ENCODE peak calls at places on chromosomes 6 and 20, in ten cellular contexts. K is ELF-1; S is heart right ventricle; R is COR-L47; A is stimulated activated CD8-positive, alpha-beta memory T cell treated with anti-CD3 and anti-CD28 coated beads, Interleukin-4, amount 100 ng/mL, for 24 hours; D is immature natural killer cell; F is Kasumi-1; N is MCF 10A; M is putamen; I is tibial artery. J is an unnamed sample.

GRCh38 chr6:93580441-93580840 is 161.1 kb upstream of the EPHA7 start:
- DNase-seq in K (no peak), S (no peak), R (no peak), A (no peak), D (no peak), F (no peak), N (no peak), M (no peak), I (no peak), J (no peak)

GRCh38 chr6:24524801-24525200 is 30.0 kb downstream of the ALDH5A1 start:
- DNase-seq in K (peak; percentile 29), S (no peak), R (peak; percentile 48), A (no peak), D (no peak), F (peak; percentile 29), N (peak; percentile 64), M (peak; percentile 35), I (no peak), J (peak; percentile 48)

GRCh38 chr20:53826597-53827291 is 233.1 kb upstream of the ZNF217 start:
- DNase-seq in K (no peak), S (no peak), R (no peak), A (no peak), D (no peak), F (no peak), N (no peak), M (no peak), I (no peak), J (peak; percentile 78)

GRCh38 chr6:120965814-120966213 is 368.5 kb downstream of the TBC1D32 start:
- DNase-seq in K (no peak), S (no peak), R (no peak), A (no peak), D (no peak), F (no peak), N (peak; percentile 27), M (no peak), I (no peak), J (no peak)

GRCh38 chr20:25270829-25271251 is 23.0 kb downstream of the PYGB start:
- DNase-seq in K (no peak), S (peak; percentile 3), R (peak; percentile 76), A (no peak), D (no peak), F (no peak), N (no peak), M (no peak), I (peak; percentile 18), J (no peak)

GRCh38 chr20:48791014-48791413 is 36.8 kb downstream of the PREX1 start:
- DNase-seq in K (no peak), S (no peak), R (peak; percentile 85), A (no peak), D (no peak), F (no peak), N (peak; percentile 17), M (no peak), I (no peak), J (peak; percentile 50)

GRCh38 chr20:33312583-33312982 is 29.6 kb downstream of the BPIFB1 start:
- DNase-seq in K (no peak), S (no peak), R (no peak), A (no peak), D (no peak), F (no peak), N (no peak), M (no peak), I (no peak), J (no peak)

GRCh38 chr6:134948708-134949107 is 1.2 kb downstream of the ALDH8A1 start:
- DNase-seq in K (no peak), S (no peak), R (no peak), A (no peak), D (no peak), F (no peak), N (no peak), M (no peak), I (no peak), J (no peak)

GRCh38 chr6:35391240-35391968 is 49.0 kb downstream of the PPARD start:
- DNase-seq in K (no peak), S (no peak), R (no peak), A (no peak), D (peak; percentile 14), F (no peak), N (peak; percentile 79), M (no peak), I (no peak), J (no peak)

GRCh38 chr6:131784561-131784960 is 23.3 kb upstream of the ENPP1 start:
- DNase-seq in K (no peak), S (no peak), R (no peak), A (no peak), D (no peak), F (no peak), N (no peak), M (no peak), I (no peak), J (no peak)

GRCh38 chr6:17432356-17432755 is 39.0 kb downstream of the CAP2 start:
- DNase-seq in K (no peak), S (no peak), R (no peak), A (no peak), D (no peak), F (no peak), N (no peak), M (no peak), I (no peak), J (no peak)

GRCh38 chr6:129031051-129031599 is 148.2 kb downstream of the LAMA2 start:
- DNase-seq in K (no peak), S (no peak), R (no peak), A (no peak), D (no peak), F (no peak), N (peak; percentile 36), M (no peak), I (no peak), J (no peak)

GRCh38 chr6:167392631-167393301 is 67.9 kb downstream of the TTLL2 start:
- DNase-seq in K (no peak), S (no peak), R (no peak), A (no peak), D (no peak), F (no peak), N (no peak), M (no peak), I (no peak), J (no peak)

GRCh38 chr6:159871911-159872310 is 18.9 kb upstream of the MAS1 start:
- DNase-seq in K (no peak), S (no peak), R (no peak), A (no peak), D (no peak), F (no peak), N (no peak), M (peak; percentile 35), I (no peak), J (peak; percentile 30)

J was measured in MV-4-11.